ENCODE peak calls at places on chromosomes 2 and 18, in four cellular contexts. H is tibial nerve, B is GM20000, W is spleen. F is an unnamed sample.

GRCh38 chr18:65754121-65754520 is 3.3 kb downstream of the CDH7 start:
- DNase-seq in H (no peak), B (no peak), W (no peak), F (peak)

GRCh38 chr2:237631029-237631785 is 3.8 kb downstream of the LRRFIP1 start:
- DNase-seq in H (no peak), B (no peak), W (no peak), F (peak)

GRCh38 chr2:30405266-30405592 is 41.8 kb upstream of the LCLAT1 start:
- DNase-seq in H (no peak), B (no peak), W (no peak), F (no peak)

GRCh38 chr18:79465392-79465991 is 69.8 kb downstream of the NFATC1 start:
- DNase-seq in H (no peak), B (peak), W (peak), F (no peak)

GRCh38 chr2:109261906-109262631 is 133.1 kb downstream of the SH3RF3 start:
- DNase-seq in H (no peak), B (no peak), W (peak), F (no peak)

GRCh38 chr2:236366406-236366805 is 102.2 kb upstream of the ASB18 start:
- DNase-seq in H (no peak), B (no peak), W (no peak), F (no peak)

GRCh38 chr18:77701977-77702376 is 452.3 kb downstream of the GALR1 start:
- DNase-seq in H (no peak), B (no peak), W (no peak), F (no peak)

GRCh38 chr2:238651306-238652052 is 196.4 kb upstream of the TWIST2 start:
- DNase-seq in H (no peak), B (no peak), W (no peak), F (no peak)